ENCODE peak calls at places on chromosomes 1 and 21, in five cellular contexts. V is uterus, J is PC-9, B is GM23338, C is BJ. A is an unnamed sample. For H3K36me3, the result is how much of the 10 kb centered on the place peaks cover.

GRCh38 chr1:2073382-2074230 is 23.4 kb downstream of the PRKCZ start:
- DNase-seq in V (no peak), J (no peak), B (no peak), C (no peak), A (peak)

GRCh38 chr1:159594581-159594980 is 7.0 kb downstream of the APCS start:
- DNase-seq in J (no peak), B (no peak), C (peak), V (no peak), A (no peak)

GRCh38 chr1:209912306-209912705 is 25.7 kb upstream of the SYT14 start:
- DNase-seq in C (no peak), J (no peak), V (no peak), B (no peak), A (no peak)

GRCh38 chr1:192522673-192523072 is 52.9 kb upstream of the RGS1 start:
- DNase-seq in B (no peak), C (no peak), J (no peak), V (no peak), A (no peak)

GRCh38 chr1:212473729-212474128 is 41.0 kb downstream of the NENF start:
- DNase-seq in J (no peak), C (no peak), B (no peak), V (no peak), A (no peak)

GRCh38 chr1:226438007-226438406 is 30.1 kb upstream of the PARP1 start:
- DNase-seq in J (no peak), V (no peak), C (no peak), B (peak), A (no peak)

GRCh38 chr1:215793210-215793609 is 226.1 kb downstream of the KCTD3 start:
- DNase-seq in V (no peak), J (no peak), C (peak), B (peak), A (no peak)

GRCh38 chr1:169295425-169295824 is 72.2 kb downstream of the NME7 start:
- DNase-seq in J (no peak), B (no peak), V (no peak), C (no peak), A (no peak)

GRCh38 chr1:225857256-225857655 is 24.9 kb downstream of the TMEM63A start:
- DNase-seq in C (no peak), J (no peak), B (no peak), V (no peak), A (no peak)

GRCh38 chr1:232398823-232399222 is 231.1 kb downstream of the SIPA1L2 start:
- DNase-seq in C (no peak), V (no peak), B (no peak), J (no peak), A (no peak)

GRCh38 chr1:205317311-205317917 is 4.1 kb downstream of the NUAK2 start:
- DNase-seq in J (peak), C (no peak), B (no peak), V (peak), A (peak)

DNA sequence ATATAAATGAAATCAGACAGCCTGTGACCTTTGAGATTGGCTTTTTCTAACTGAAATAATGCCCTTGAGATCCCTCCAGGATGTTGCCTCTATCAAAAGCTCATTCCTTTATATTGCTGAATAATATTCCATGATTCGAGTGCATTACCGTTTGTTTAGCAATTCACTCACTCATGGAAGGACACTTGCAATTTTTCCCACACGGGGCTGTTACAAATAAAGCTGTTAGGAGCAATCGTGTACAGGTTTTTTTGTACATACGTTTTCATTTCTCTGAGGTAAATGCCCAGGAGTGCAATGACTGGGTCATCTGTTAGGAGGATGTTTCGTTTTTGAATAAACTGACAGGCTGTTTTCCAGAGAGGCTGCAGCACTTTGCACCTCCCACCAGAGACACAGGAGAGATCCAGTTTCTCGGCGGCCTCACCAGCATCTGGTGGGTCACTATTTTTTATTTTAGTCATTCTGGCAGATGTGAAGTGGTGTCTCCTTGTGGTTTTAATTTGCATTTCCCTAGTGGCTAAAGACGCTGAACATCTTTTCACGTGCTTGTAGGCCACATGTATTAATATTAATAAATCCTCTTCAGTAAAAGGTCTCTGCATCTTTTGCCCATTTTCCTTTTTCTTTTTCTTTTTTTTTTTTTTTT is 11.0 kb downstream of the PRDM15 start:
- DNase-seq in C (no peak), J (no peak), V (no peak), B (no peak), A (no peak)
- H3K4me3 ChIP-seq in C (no peak), J (no peak), V (no peak), B (no peak), A (no peak)

DNA sequence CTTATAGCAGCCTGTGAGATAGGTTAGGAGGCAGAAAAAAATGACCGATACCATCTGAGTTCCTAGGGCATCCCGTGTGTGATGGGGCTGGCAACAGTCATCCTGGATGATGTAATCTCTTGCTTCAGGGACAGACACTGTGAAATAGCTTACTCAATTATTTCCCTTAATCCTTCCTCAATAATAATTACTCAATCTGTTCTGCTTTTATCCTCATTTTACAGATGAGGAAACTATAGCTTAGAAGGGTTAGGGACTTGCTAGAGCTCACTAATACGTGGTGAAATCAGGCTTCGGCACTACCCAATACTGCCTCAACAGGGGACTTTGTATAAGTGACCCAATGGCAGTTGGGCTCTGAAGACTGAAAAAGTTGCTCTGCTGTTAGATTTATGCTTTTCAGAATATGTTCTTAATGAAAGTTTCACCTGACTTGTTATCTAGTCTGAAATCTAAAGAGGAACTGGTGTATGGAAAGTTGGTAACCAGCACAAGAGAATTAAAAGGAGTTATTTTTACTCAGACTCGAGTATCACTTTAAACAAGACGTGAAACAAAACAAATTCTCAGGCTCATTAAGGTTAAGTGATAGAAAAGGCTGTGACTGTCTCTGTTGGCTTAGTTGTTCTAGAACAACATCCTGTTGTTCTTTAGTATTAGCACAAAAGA is 14.4 kb downstream of the CD55 start:
- DNase-seq in V (no peak), J (no peak), B (peak), C (no peak), A (no peak)
- H3K36me3 ChIP-seq in V (under half), J (under half), B (under half), C (under half), A (under half)

GRCh38 chr1:8395433-8395866 is 77.5 kb downstream of the SLC45A1 start:
- DNase-seq in B (no peak), C (no peak), V (no peak), J (no peak), A (no peak)
- H3K4me3 ChIP-seq in B (peak), C (no peak), V (no peak), J (no peak), A (no peak)

GRCh38 chr1:245693116-245693515 is 538.3 kb downstream of the KIF26B start:
- DNase-seq in V (no peak), C (no peak), J (no peak), B (no peak), A (no peak)

GRCh38 chr1:245693941-245694340 is 539.2 kb downstream of the KIF26B start:
- DNase-seq in J (no peak), V (no peak), C (no peak), B (no peak), A (no peak)

GRCh38 chr1:245692318-245692717 is 537.5 kb downstream of the KIF26B start:
- DNase-seq in C (no peak), J (no peak), B (no peak), V (no peak), A (no peak)

GRCh38 chr1:245695211-245695610 is 540.4 kb downstream of the KIF26B start:
- DNase-seq in B (no peak), V (no peak), J (no peak), C (no peak), A (no peak)

DNA sequence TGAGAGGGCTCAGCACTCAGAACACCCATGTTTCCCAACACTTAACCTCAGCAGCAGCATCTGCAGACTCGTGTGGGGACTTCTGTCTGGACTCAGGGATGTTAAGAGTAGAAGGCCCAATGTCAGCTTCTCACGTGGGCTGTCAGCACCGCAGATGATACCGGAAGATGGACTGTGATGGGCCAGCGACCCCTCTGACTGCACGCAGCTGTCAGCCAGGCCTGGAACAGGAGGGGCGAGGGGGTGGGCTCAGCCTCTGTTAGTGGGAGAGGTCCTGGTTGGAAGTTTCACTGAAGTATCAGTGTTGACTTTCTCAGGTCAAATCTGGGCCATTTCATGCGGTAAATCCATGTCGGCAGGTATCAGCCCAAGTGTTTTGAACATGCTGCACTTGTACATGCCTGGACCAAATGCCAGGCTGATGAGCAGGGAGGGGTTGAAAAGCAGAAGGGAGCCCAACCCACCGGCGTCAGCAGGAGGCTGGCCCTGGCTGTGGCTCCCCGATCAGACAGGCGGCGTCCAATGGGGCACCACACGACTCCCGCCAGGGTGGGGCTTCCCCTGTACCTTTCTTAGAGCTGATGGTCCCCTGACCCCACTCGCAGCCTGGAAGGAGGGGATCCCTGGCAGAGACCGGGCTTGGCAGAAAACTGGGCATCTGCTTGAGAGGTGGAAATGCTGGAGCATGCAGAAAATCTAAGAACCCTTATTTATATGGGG is 539.9 kb downstream of the KIF26B start:
- DNase-seq in V (no peak), B (no peak), C (no peak), J (no peak), A (no peak)
- H3K36me3 ChIP-seq in V (under half), B (under half), C (under half), J (under half), A (under half)

GRCh38 chr1:46576564-46576963 is 25.1 kb upstream of the KNCN start:
- DNase-seq in V (no peak), J (no peak), B (no peak), C (no peak), A (no peak)

GRCh38 chr1:46577671-46578070 is 26.2 kb upstream of the KNCN start:
- DNase-seq in B (no peak), J (no peak), C (no peak), V (no peak), A (no peak)

GRCh38 chr1:46575778-46576177 is 24.3 kb upstream of the KNCN start:
- DNase-seq in B (no peak), C (no peak), J (no peak), V (no peak), A (peak)

GRCh38 chr1:46571691-46572225 is 20.3 kb upstream of the KNCN start:
- DNase-seq in B (no peak), C (no peak), V (no peak), J (no peak), A (no peak)

GRCh38 chr1:46575300-46575699 is 23.9 kb upstream of the KNCN start:
- DNase-seq in B (no peak), C (no peak), V (no peak), J (no peak), A (no peak)
- H3K4me3 ChIP-seq in B (no peak), C (no peak), V (no peak), J (no peak), A (no peak)

GRCh38 chr1:104989012-104989411 is 1239.3 kb downstream of the AMY1C start:
- DNase-seq in C (no peak), V (no peak), B (no peak), J (no peak), A (no peak)

GRCh38 chr1:104987210-104987609 is 1237.5 kb downstream of the AMY1C start:
- DNase-seq in B (no peak), V (no peak), C (no peak), J (no peak), A (no peak)

DNA sequence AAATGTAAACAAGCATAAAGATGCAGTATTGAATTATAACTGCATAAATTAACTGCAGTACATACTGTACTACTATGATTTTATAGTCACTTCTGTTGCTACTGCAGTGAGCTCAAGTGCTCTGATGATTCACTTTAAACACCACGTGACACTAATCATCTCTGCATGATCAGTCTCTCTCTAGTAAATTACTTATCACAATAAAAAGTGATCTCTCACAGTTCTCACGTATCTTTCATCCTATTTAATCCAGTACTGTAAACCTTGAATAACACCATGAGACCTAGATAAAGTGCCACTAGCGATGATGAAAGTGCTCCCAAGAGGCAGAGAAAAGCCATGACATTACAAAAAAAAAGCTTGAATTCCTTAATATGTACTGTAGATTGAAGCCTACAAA is 1242.0 kb downstream of the AMY1C start:
- DNase-seq in B (no peak), J (no peak), C (no peak), V (no peak), A (no peak)
- H3K36me3 ChIP-seq in B (under half), J (under half), C (under half), V (under half), A (under half)

DNA sequence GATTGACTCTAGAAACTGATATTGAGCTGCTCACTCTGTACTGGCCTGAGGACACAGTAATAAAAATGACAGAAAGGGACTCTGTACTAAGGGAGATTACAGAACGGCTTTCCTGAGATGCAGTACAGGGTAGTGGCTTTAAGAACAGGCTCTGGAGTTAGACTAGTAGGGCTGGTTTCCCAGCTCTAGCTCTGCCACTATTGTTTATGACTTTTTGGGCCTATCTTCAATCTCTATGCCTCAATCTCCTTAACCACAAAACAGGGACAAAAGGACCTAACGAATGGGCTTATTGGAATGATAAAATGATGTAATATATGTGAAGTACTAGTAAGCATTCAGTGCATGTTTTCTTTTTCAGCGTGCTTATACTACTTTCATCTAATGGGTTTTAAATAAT is 1.4 kb downstream of the DEPDC1 start:
- DNase-seq in B (no peak), C (no peak), J (peak), V (no peak), A (no peak)
- H3K4me3 ChIP-seq in B (peak), C (no peak), J (peak), V (no peak), A (peak)

DNA sequence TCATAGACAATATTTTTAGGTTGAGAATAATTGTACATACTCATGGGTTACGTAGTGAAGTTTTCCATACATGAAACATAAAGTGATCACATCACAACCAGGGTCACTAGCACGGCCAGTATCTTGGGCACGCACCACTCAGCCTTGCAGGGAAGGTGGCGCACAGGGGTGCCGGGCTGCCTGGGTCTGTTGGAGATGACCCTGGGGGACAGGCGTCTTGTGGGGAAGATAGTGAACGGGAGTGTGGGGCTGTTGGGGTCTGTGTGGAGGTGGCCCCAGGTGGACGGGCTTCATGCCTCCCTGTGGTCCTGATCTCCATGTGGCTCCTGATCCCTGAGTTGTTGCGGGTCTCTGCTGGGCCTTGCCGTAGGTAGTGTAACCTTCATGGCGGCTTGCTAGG is 38.3 kb upstream of the PRSS38 start:
- DNase-seq in J (no peak), C (no peak), B (no peak), V (no peak), A (no peak)
- H3K36me3 ChIP-seq in J (under half), C (under half), B (under half), V (under half), A (under half)

GRCh38 chr21:34537838-34538237 is 25.8 kb upstream of the KCNE1 start:
- DNase-seq in B (no peak), C (no peak), V (no peak), J (no peak), A (no peak)
- H3K4me3 ChIP-seq in B (no peak), C (no peak), V (no peak), J (no peak), A (no peak)